ENCODE peak calls at places on chromosomes 13 and 19, in seven cellular contexts. M, S, D, B, W, O and C are unnamed samples.
A peak's percentile ranks its signal among the peaks of the same experiment; 100 is the strongest.

GRCh38 chr13:114230117-114230516 is 4.6 kb upstream of the CDC16 start:
- DNase-seq in D (no peak), W (no peak), M (no peak), O (no peak), B (peak; percentile 58), S (no peak), C (no peak)

GRCh38 chr19:29668746-29669609 is 3.7 kb downstream of the PLEKHF1 start:
- DNase-seq in S (no peak), O (no peak), M (no peak), B (no peak), D (no peak), W (no peak), C (no peak)

GRCh38 chr13:100544866-100545683 is 43.5 kb downstream of the GGACT start:
- DNase-seq in M (no peak), B (no peak), S (no peak), O (no peak), W (peak; percentile 46), D (no peak), C (no peak)

GRCh38 chr19:3520166-3521103 is 14.3 kb downstream of the FZR1 start:
- DNase-seq in D (no peak), W (no peak), M (no peak), B (peak; percentile 60), S (no peak), O (no peak), C (no peak)

GRCh38 chr13:41178040-41178439 is 16.3 kb downstream of the KBTBD7 start:
- DNase-seq in B (peak; percentile 46), S (no peak), W (no peak), O (no peak), D (no peak), M (peak; percentile 48), C (no peak)

GRCh38 chr19:28468701-28469459 is 744.1 kb downstream of the UQCRFS1 start:
- DNase-seq in S (no peak), O (no peak), W (no peak), M (no peak), B (peak; percentile 39), D (no peak), C (no peak)

GRCh38 chr19:34135401-34135800 is 36.9 kb upstream of the LSM14A start:
- DNase-seq in S (no peak), B (no peak), D (no peak), W (no peak), O (no peak), M (no peak), C (no peak)

GRCh38 chr19:48319647-48320537 is 5.5 kb upstream of the EMP3 start:
- DNase-seq in B (peak; percentile 89), W (peak; percentile 82), O (peak; percentile 79), S (peak; percentile 73), M (peak; percentile 68), D (peak; percentile 44), C (peak; percentile 88)

GRCh38 chr13:100356889-100357288 is 231.7 kb downstream of the GGACT start:
- DNase-seq in B (no peak), W (no peak), S (no peak), M (no peak), D (no peak), O (no peak), C (no peak)

GRCh38 chr19:17932485-17933338 is at the start of gene CCDC124:
- DNase-seq in W (peak; percentile 90), D (peak; percentile 92), O (peak; percentile 89), S (peak; percentile 96), B (peak; percentile 96), M (peak; percentile 91), C (peak; percentile 92)

GRCh38 chr19:41541990-41542584 is 33.9 kb upstream of the CEACAM21 start:
- DNase-seq in M (no peak), B (peak; percentile 67), S (peak; percentile 18), W (peak; percentile 56), D (peak; percentile 23), O (peak; percentile 78), C (peak; percentile 69)

GRCh38 chr19:18586311-18586710 is 2.3 kb upstream of the REX1BD start:
- DNase-seq in S (no peak), W (no peak), O (no peak), D (no peak), B (no peak), M (no peak), C (no peak)

GRCh38 chr13:21078501-21078900 is 17.1 kb upstream of the LATS2 start:
- DNase-seq in O (no peak), M (peak; percentile 61), W (no peak), D (no peak), B (no peak), S (no peak), C (no peak)

GRCh38 chr19:6047741-6048231 is 62.5 kb downstream of the RFX2 start:
- DNase-seq in O (no peak), W (no peak), D (peak; percentile 36), B (peak; percentile 83), S (peak; percentile 47), M (peak; percentile 47), C (peak; percentile 58)

GRCh38 chr13:95121516-95121915 is 179.7 kb downstream of the ABCC4 start:
- DNase-seq in D (no peak), B (no peak), O (no peak), M (no peak), S (no peak), W (no peak), C (no peak)

GRCh38 chr19:3366104-3366760 is at the start of gene NFIC:
- DNase-seq in W (peak; percentile 84), O (peak; percentile 35), M (peak; percentile 95), B (peak; percentile 63), S (peak; percentile 57), D (no peak), C (no peak)

GRCh38 chr13:75454497-75454896 is 27.5 kb downstream of the TBC1D4 start:
- DNase-seq in O (no peak), M (no peak), S (no peak), W (no peak), B (no peak), D (no peak), C (no peak)

GRCh38 chr19:30066781-30067759 is 125.0 kb downstream of the URI1 start:
- DNase-seq in D (no peak), M (no peak), S (no peak), B (no peak), O (no peak), W (no peak), C (no peak)

GRCh38 chr19:3556978-3557460 is 367 bp downstream of the MFSD12 start:
- DNase-seq in D (no peak), B (peak; percentile 49), S (no peak), M (no peak), O (peak; percentile 58), W (no peak), C (peak; percentile 46)